ENCODE peak calls at places on chromosomes 7 and 10, in five cellular contexts. C is endothelial cell, E is OCI-LY7, Y is WTC11, P is H9. Q is an unnamed sample.

GRCh38 chr7:104207348-104207730 is 474 bp downstream of the ORC5 start:
- DNase-seq in C (peak; percentile 11), E (peak; percentile 27), Y (no peak), P (no peak), Q (peak; percentile 23)

GRCh38 chr7:158443688-158444483 is 143.7 kb downstream of the PTPRN2 start:
- DNase-seq in C (no peak), E (no peak), Y (no peak), P (no peak), Q (no peak)

GRCh38 chr7:82395147-82395546 is 48.4 kb downstream of the CACNA2D1 start:
- DNase-seq in C (no peak), E (no peak), Y (no peak), P (no peak), Q (no peak)

GRCh38 chr7:148664319-148664718 is 34.4 kb upstream of the CUL1 start:
- DNase-seq in C (no peak), E (no peak), Y (no peak), P (no peak), Q (no peak)

GRCh38 chr7:28806841-28807240 is 151.3 kb downstream of the TRIL start:
- DNase-seq in C (no peak), E (no peak), Y (no peak), P (no peak), Q (no peak)

GRCh38 chr7:47444376-47445098 is 137.4 kb downstream of the TNS3 start:
- DNase-seq in C (no peak), E (peak; percentile 52), Y (no peak), P (no peak), Q (peak; percentile 62)

GRCh38 chr7:152313879-152314604 is 121.8 kb downstream of the KMT2C start:
- DNase-seq in C (no peak), E (no peak), Y (no peak), P (no peak), Q (no peak)

GRCh38 chr10:13633689-13634088 is 46.9 kb downstream of the PRPF18 start:
- DNase-seq in C (no peak), E (no peak), Y (no peak), P (no peak), Q (no peak)

GRCh38 chr7:32142649-32143048 is 72.4 kb upstream of the PDE1C start:
- DNase-seq in C (no peak), E (no peak), Y (no peak), P (no peak), Q (no peak)

GRCh38 chr7:92798517-92799249 is 37.7 kb downstream of the CDK6 start:
- DNase-seq in C (no peak), E (no peak), Y (no peak), P (no peak), Q (no peak)

GRCh38 chr7:110129159-110129558 is 961.8 kb upstream of the LRRN3 start:
- DNase-seq in C (no peak), E (no peak), Y (no peak), P (no peak), Q (no peak)

GRCh38 chr10:94524146-94524545 is 21.4 kb upstream of the HELLS start:
- DNase-seq in C (no peak), E (no peak), Y (no peak), P (no peak), Q (no peak)

GRCh38 chr10:3468919-3469638 is 296.5 kb upstream of the PITRM1 start:
- DNase-seq in C (no peak), E (no peak), Y (no peak), P (no peak), Q (peak; percentile 45)

GRCh38 chr7:157494506-157495176 is 157.8 kb downstream of the DNAJB6 start:
- DNase-seq in C (no peak), E (no peak), Y (no peak), P (no peak), Q (no peak)

GRCh38 chr10:48518926-48519730 is 85.7 kb downstream of the ARHGAP22 start:
- DNase-seq in C (no peak), E (no peak), Y (no peak), P (no peak), Q (no peak)

GRCh38 chr10:126663880-126664279 is 6.6 kb downstream of the C10orf90 start:
- DNase-seq in C (no peak), E (no peak), Y (no peak), P (no peak), Q (no peak)

GRCh38 chr10:125820705-125821104 is 2.4 kb downstream of the UROS start:
- DNase-seq in C (no peak), E (no peak), Y (no peak), P (no peak), Q (peak; percentile 51)

GRCh38 chr10:119973261-119973660 is 80.7 kb downstream of the SEC23IP start:
- DNase-seq in C (no peak), E (peak; percentile 8), Y (no peak), P (no peak), Q (no peak)

GRCh38 chr7:111784971-111785575 is 222.8 kb upstream of the IMMP2L start:
- DNase-seq in C (no peak), E (no peak), Y (no peak), P (no peak), Q (no peak)

GRCh38 chr7:149494738-149495368 is 2.8 kb downstream of the ZNF746 start:
- DNase-seq in C (no peak), E (no peak), Y (no peak), P (no peak), Q (no peak)

GRCh38 chr7:73577627-73578341 is 595 bp downstream of the TBL2 start:
- DNase-seq in C (no peak), E (no peak), Y (no peak), P (no peak), Q (no peak)

GRCh38 chr7:16089801-16090200 is 331.5 kb downstream of the CRPPA start:
- DNase-seq in C (no peak), E (no peak), Y (no peak), P (no peak), Q (no peak)

GRCh38 chr7:16636533-16637173 is 8.9 kb downstream of the ANKMY2 start:
- DNase-seq in C (no peak), E (no peak), Y (no peak), P (no peak), Q (no peak)

GRCh38 chr10:71292624-71293445 is 26.2 kb upstream of the SLC29A3 start:
- DNase-seq in C (no peak), E (no peak), Y (no peak), P (no peak), Q (no peak)

GRCh38 chr7:148909560-148909959 is 25.5 kb upstream of the EZH2 start:
- DNase-seq in C (no peak), E (no peak), Y (no peak), P (no peak), Q (no peak)

GRCh38 chr7:127514499-127514898 is 70.9 kb downstream of the GCC1 start:
- DNase-seq in C (no peak), E (peak; percentile 38), Y (no peak), P (no peak), Q (peak; percentile 45)

GRCh38 chr7:82234457-82235049 is 209.0 kb downstream of the CACNA2D1 start:
- DNase-seq in C (no peak), E (peak; percentile 33), Y (no peak), P (no peak), Q (peak; percentile 12)

GRCh38 chr7:75866497-75867389 is 12.1 kb upstream of the RHBDD2 start:
- DNase-seq in C (peak; percentile 53), E (peak; percentile 62), Y (peak; percentile 73), P (peak; percentile 79), Q (peak; percentile 87)

DNA sequence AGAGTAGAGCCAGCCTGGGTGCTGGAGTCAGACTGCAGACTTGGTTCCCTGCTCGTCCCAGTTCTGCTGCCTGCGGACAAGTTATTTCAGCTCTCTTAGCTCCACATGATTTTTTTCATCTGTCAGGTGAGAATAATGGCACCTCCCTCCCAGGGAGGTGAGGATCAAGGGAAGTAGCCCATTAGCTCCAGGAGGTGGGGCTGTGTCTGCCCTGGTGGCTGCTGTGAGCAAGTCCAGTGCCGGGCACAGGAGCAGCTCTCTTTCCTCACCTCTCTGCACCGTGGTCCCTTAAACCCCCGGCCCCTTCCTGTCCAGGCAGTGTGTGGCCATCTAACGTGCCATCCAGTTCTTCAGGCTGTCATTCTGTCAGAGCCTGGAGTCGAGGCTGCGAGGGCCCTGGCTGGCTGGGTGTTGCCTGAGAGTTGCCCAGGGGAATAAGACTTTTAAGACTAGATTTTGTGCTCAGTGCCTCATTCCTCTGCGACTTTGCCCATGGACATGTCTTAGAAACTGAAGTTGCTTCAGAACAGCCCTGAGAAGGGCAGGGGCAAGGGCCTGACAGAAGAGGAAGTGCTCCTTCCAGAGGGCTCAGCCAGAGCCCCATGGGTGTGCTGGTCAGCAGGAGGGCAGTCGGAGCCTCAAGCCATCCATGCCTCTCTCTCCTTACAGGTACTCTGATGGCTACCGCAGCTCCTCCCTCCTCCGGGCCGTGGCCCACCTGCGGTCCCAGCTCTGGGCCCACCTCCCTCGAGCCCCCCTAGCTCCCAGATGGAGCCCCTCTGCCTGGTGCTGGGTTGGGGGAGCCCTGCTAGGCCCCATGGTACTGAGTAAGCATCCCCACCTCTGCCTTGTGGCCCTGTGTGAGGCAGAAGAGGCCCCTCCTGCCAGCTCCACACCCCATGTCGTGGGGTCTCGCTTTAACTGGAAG is 5.0 kb downstream of the ABCB8 start:
- DNase-seq in C (no peak), E (no peak), Y (no peak), P (no peak), Q (no peak)
- TF ChIP-seq CTCF in C (no peak), E (no peak), Y (no peak), P (peak; percentile 30), Q (no peak)

GRCh38 chr7:18357691-18358090 is 137.9 kb upstream of the HDAC9 start:
- DNase-seq in C (no peak), E (peak; percentile 46), Y (no peak), P (no peak), Q (peak; percentile 8)
- TF ChIP-seq CTCF in C (peak; percentile 52), E (peak; percentile 69), Y (no peak), P (peak; percentile 53), Q (no peak)

DNA sequence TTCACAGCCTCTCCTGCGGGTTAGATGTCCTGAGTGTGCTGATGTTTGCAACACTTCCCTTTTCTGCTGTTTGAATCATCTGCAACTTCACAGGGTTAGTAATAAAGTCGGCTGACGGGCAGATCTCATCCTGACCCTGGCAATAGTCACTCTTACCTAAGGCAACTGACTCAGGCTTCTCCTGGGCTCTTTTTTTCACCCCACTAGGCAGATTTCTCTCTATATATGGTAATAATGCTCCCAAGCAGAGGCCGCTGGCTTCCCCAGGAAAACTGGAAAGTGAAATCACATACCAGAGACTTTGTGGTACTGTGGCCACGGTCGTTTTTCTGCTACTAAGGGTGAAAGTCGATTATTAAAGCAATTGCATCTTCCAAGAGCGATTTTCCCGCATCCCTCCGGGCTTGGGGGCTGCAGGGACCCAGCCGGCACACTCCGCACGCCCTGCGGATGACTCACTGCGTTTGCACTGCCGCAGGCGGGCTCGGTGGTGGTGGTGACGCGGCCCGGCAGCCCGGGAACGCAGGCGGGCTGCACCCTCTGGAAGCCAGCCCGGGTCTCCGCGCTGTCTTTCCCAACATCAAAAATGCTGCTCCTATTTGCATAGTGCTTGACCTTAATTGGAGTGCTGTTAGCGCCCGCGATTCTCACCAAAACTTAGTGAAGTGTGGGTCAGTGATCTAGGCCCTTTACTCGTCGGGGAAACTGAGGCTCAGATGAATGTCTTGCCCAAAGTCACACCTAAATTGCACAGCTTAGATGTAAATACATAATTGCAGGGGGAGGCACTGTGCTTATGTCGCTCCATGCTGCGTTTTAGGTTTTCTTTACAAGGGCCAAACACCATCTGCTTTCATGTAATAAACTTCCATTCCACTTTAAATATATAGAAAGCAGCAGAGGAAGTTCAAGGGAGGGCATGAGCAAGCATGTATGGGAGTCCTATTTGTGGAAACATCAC is 47.6 kb upstream of the ITGB1 start:
- DNase-seq in C (peak; percentile 68), E (peak; percentile 62), Y (peak; percentile 77), P (peak; percentile 85), Q (peak; percentile 45)
- TF ChIP-seq CTCF in C (no peak), E (no peak), Y (no peak), P (no peak), Q (no peak)

DNA sequence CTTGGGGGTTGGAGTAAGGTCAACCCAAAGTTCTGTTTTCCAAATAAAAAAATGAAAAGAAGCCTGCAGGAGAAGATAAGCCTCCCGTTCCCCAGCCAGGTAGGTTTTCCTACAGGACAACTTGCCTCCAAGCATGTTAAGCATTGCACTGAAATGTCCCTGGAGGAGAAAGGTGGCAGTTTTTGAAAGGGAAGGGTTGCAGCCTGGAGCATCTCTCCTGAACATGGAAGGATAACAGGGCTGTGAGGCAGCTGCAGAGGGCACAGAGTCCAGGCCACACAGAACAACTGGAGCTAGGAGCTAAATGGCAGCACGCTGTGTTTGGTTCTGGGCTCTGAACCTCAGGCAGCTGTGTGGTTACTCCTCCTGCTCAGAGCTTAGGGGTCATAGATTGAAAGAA is 452.9 kb downstream of the TCERG1L start:
- DNase-seq in C (no peak), E (no peak), Y (no peak), P (no peak), Q (no peak)
- TF ChIP-seq CTCF in C (no peak), E (no peak), Y (no peak), P (no peak), Q (no peak)

Q was measured in GM13976.